ENCODE peak calls at places on chromosomes 3 and 15, in six cellular contexts. N is tibial artery, L is AG04450, W is H9, V is astrocyte, Q is mesendoderm. E is an unnamed sample.

GRCh38 chr3:141795311-141795710 is 32.1 kb downstream of the GRK7 start:
- DNase-seq in N (no peak), L (no peak), W (peak; percentile 20), V (no peak), Q (peak; percentile 16), E (no peak)

GRCh38 chr15:74226761-74227540 is 9.2 kb upstream of the CCDC33 start:
- DNase-seq in N (no peak), L (no peak), W (no peak), V (no peak), Q (no peak), E (no peak)

GRCh38 chr15:101323793-101324505 is 28.9 kb upstream of the SNRPA1 start:
- DNase-seq in N (no peak), L (no peak), W (no peak), V (no peak), Q (no peak), E (no peak)

GRCh38 chr3:186057594-186057993 is 51.3 kb downstream of the ETV5 start:
- DNase-seq in N (no peak), L (peak; percentile 90), W (peak; percentile 50), V (peak; percentile 91), Q (peak; percentile 93), E (peak; percentile 65)

GRCh38 chr3:31893174-31893573 is 87.9 kb downstream of the OSBPL10 start:
- DNase-seq in N (no peak), L (no peak), W (no peak), V (peak; percentile 74), Q (no peak), E (no peak)

GRCh38 chr15:31305375-31305774 is 21.3 kb upstream of the KLF13 start:
- DNase-seq in N (no peak), L (no peak), W (no peak), V (no peak), Q (no peak), E (no peak)

GRCh38 chr15:85639752-85640381 is 154.9 kb downstream of the KLHL25 start:
- DNase-seq in N (no peak), L (no peak), W (no peak), V (peak; percentile 74), Q (no peak), E (no peak)

GRCh38 chr15:62209821-62210220 is 44.7 kb upstream of the C2CD4B start:
- DNase-seq in N (no peak), L (no peak), W (no peak), V (no peak), Q (peak; percentile 63), E (no peak)

GRCh38 chr3:53286727-53287412 is 31.0 kb upstream of the TKT start:
- DNase-seq in N (no peak), L (peak; percentile 15), W (peak; percentile 73), V (peak; percentile 62), Q (peak; percentile 84), E (peak; percentile 73)

GRCh38 chr3:173938159-173938558 is 540.6 kb downstream of the NLGN1 start:
- DNase-seq in N (no peak), L (no peak), W (no peak), V (peak; percentile 67), Q (peak; percentile 80), E (peak; percentile 53)

GRCh38 chr3:188286087-188286513 is 132.1 kb downstream of the LPP start:
- DNase-seq in N (peak; percentile 84), L (peak; percentile 95), W (no peak), V (peak; percentile 100), Q (no peak), E (no peak)

GRCh38 chr3:53513556-53514190 is 19.3 kb downstream of the CACNA1D start:
- DNase-seq in N (no peak), L (no peak), W (no peak), V (no peak), Q (no peak), E (no peak)

GRCh38 chr3:64084640-64085039 is 61.3 kb upstream of the PSMD6 start:
- DNase-seq in N (no peak), L (peak; percentile 29), W (no peak), V (peak; percentile 85), Q (peak; percentile 61), E (no peak)

GRCh38 chr3:45134758-45135521 is 11.2 kb downstream of the CDCP1 start:
- DNase-seq in N (no peak), L (no peak), W (no peak), V (peak; percentile 71), Q (no peak), E (no peak)
- H3K27ac ChIP-seq in N (no peak overlapping the region), L (peak overlapping the region; percentile 80), W (no peak overlapping the region), V (peak overlapping the region; percentile 56), Q (no peak overlapping the region), E (no peak overlapping the region)

DNA sequence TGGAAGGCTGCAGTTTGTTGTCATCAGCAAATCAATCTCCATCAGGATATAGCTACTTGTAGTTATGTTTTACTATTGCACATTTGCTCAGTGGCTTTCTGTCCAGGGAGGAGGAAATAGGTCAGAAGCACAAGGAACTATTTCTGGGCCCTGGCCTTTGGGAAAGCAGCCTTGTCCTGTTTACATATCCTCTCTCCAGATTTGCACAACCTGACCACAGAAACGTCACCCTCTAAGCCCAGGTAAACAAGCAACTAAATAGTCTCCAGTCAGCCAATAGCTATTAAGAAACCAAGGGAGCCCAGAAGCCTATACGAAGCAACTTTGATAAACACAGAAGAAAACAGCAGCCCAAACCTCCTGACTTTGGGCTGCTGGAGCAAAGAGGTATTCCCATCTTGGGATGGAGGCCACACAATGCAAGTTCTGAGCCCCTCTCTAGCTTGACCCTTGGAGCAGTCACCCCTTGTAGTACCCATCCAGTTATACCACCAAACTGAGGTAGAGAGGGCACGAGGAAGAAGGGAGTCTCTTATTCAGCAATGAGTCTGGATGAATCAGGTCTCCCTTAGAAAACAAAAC is 2.3 kb upstream of the FEM1B start:
- DNase-seq in N (no peak), L (peak; percentile 68), W (no peak), V (no peak), Q (no peak), E (no peak)
- H3K27ac ChIP-seq in N (peak overlapping the region; percentile 87), L (peak overlapping the region; percentile 73), W (no peak overlapping the region), V (no peak overlapping the region), Q (no peak overlapping the region), E (no peak overlapping the region)

DNA sequence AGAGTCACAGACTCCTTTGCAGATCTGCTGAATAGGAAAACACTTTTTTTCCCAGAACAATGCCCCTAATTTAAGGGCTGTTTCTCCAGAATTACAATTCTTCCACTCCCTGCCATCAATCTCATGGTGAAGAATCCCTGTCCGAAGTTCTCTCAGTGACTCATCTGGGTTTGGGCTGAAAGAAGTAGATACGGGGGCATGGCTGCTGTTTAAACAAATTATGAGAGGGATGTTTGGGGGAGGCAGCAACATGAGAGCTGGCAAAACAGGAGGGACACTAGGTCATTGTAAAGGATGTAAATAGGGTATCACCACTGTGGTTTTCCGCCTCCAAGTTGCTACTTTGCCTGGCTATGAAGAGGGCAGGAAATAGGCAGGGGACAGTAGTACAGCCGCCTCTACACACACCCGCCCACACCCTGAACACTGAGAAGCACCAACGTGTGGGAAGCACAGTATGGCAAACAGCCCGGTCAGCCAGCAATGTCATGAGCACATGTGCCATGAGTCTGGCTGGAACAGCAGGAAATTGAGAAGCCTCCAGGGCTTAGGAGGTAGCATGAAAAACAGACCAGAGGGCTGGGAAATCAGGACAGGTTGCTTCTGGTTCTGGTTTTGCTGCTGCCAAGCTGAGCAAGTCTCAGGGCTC is 17.2 kb downstream of the HEXA start:
- DNase-seq in N (peak; percentile 36), L (peak; percentile 23), W (no peak), V (peak; percentile 80), Q (no peak), E (no peak)
- H3K27ac ChIP-seq in N (no peak overlapping the region), L (peak overlapping the region; percentile 55), W (no peak overlapping the region), V (no peak overlapping the region), Q (no peak overlapping the region), E (no peak overlapping the region)

GRCh38 chr15:57594479-57594878 is 2.8 kb downstream of the MYZAP start:
- DNase-seq in N (no peak), L (no peak), W (no peak), V (no peak), Q (no peak), E (no peak)
- H3K27ac ChIP-seq in N (no peak overlapping the region), L (no peak overlapping the region), W (no peak overlapping the region), V (no peak overlapping the region), Q (no peak overlapping the region), E (no peak overlapping the region)

DNA sequence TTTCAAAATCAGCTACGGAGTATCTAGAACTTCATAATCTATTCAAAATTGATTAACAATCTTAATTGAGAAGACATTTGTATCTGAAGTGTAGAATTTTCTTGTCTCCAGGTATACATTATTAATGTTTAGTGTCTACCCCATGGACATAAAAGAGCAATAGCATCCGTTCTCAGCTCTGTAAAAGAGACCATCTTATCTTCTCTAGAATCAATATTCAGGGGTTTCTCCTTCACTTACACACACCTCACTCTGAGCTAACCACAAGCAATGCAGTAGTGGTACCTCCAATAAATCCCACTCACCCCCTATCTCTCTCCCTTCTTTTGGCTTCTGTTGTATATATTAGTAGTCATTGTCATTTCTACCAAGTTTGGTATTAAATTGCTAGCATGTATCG is 16.2 kb downstream of the MBNL1 start:
- DNase-seq in N (no peak), L (no peak), W (no peak), V (no peak), Q (no peak), E (no peak)
- H3K27ac ChIP-seq in N (peak overlapping the region; percentile 59), L (no peak overlapping the region), W (no peak overlapping the region), V (no peak overlapping the region), Q (no peak overlapping the region), E (no peak overlapping the region)

DNA sequence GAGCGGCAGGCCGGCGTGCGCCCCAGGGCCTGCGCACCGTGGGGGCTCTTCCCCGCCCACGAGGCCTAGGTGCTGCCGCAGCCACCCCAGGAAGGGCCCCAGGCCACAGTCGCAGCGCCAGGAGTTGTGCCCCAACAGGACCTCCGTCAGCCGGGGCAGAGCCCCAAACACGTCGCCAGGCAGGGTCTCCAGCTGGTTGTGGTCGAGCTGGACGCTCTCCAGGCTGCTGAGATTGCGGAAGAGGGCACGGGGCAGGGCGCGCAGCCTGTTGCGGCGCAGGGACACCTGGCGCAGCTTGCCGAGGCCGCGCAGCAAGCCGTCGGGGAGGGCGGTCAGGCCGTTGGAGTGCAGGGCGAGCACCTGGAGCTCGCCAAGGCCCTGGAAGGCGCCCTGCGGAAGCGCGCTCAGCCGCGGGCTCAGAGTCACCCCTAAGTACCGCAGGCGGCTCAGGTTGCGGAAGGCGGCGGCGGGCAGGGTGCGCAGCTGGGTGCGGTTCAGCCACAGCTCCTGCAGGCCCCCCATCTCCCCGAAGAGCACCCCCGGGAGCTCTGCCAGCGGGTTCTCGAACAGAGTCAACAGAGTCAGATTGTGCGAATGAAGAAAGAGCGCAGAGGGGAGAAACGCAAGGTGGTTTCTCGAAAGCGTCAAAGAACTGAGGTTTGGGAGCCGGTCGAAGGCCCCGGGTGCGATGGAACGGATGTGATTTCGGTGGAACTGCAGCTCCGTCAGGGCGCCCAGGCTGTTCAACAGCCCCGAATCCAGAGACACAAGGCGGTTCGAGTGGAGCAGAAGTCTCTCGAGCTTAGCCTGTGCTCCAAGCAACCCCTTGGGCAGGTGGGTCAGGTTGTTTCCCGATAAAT is 1.9 kb downstream of the GP5 start:
- DNase-seq in N (no peak), L (no peak), W (peak; percentile 66), V (peak; percentile 27), Q (no peak), E (peak; percentile 73)
- H3K27ac ChIP-seq in N (no peak overlapping the region), L (no peak overlapping the region), W (no peak overlapping the region), V (no peak overlapping the region), Q (no peak overlapping the region), E (no peak overlapping the region)

GRCh38 chr15:57570994-57571393 is 20.7 kb upstream of the MYZAP start:
- DNase-seq in N (no peak), L (no peak), W (no peak), V (peak; percentile 49), Q (no peak), E (no peak)

GRCh38 chr15:57573151-57573550 is 18.6 kb upstream of the MYZAP start:
- DNase-seq in N (no peak), L (no peak), W (no peak), V (no peak), Q (no peak), E (no peak)

GRCh38 chr15:57572463-57572862 is 19.2 kb upstream of the MYZAP start:
- DNase-seq in N (no peak), L (no peak), W (no peak), V (no peak), Q (no peak), E (no peak)

GRCh38 chr15:57570340-57570739 is 21.4 kb upstream of the MYZAP start:
- DNase-seq in N (no peak), L (no peak), W (no peak), V (no peak), Q (no peak), E (peak; percentile 35)

GRCh38 chr15:57571725-57572124 is 20.0 kb upstream of the MYZAP start:
- DNase-seq in N (no peak), L (no peak), W (no peak), V (no peak), Q (no peak), E (no peak)
- H3K27ac ChIP-seq in N (no peak overlapping the region), L (no peak overlapping the region), W (no peak overlapping the region), V (no peak overlapping the region), Q (no peak overlapping the region), E (no peak overlapping the region)